ENCODE peak calls at places on chromosomes 1 and 21, in eight cellular contexts. K is neural progenitor cell, C is gastrocnemius medialis, T is psoas muscle, P is colonic mucosa, B is IMR-90, E is upper lobe of right lung, D is tibial artery. A is an unnamed sample. For H3K4me1, the result is how much of the 10 kb centered on the place peaks cover.

GRCh38 chr1:184691719-184692324 is 62.8 kb downstream of the EDEM3 start:
- DNase-seq in K (peak), C (no peak), T (no peak), P (no peak), B (peak), E (no peak), D (no peak), A (no peak)

GRCh38 chr1:80244366-80244765 is 1237.8 kb upstream of the ADGRL4 start:
- DNase-seq in K (no peak), C (no peak), T (no peak), P (no peak), B (no peak), E (no peak), D (no peak), A (no peak)

GRCh38 chr1:183097438-183098051 is 74.3 kb downstream of the LAMC1 start:
- DNase-seq in K (peak), C (no peak), T (no peak), P (no peak), B (peak), E (no peak), D (no peak), A (no peak)

GRCh38 chr1:56688522-56689026 is 43.5 kb downstream of the PRKAA2 start:
- DNase-seq in K (no peak), C (no peak), T (no peak), P (no peak), B (peak), E (no peak), D (no peak), A (no peak)

GRCh38 chr1:242890211-242890741 is 364.8 kb downstream of the CEP170 start:
- DNase-seq in K (peak), C (no peak), T (no peak), P (no peak), B (no peak), E (no peak), D (no peak), A (peak)

GRCh38 chr1:147721711-147722110 is 38.7 kb downstream of the GJA5 start:
- DNase-seq in K (no peak), C (no peak), T (no peak), P (no peak), B (no peak), E (no peak), D (no peak), A (no peak)

GRCh38 chr1:239586128-239586527 is 199.8 kb downstream of the CHRM3 start:
- DNase-seq in K (no peak), C (no peak), T (no peak), P (no peak), B (no peak), E (no peak), D (no peak), A (no peak)

GRCh38 chr1:109327285-109327684 is 20.5 kb upstream of the MYBPHL start:
- DNase-seq in K (no peak), C (no peak), T (no peak), P (no peak), B (no peak), E (no peak), D (no peak), A (no peak)

GRCh38 chr1:98110674-98111073 is 189.8 kb upstream of the DPYD start:
- DNase-seq in K (no peak), C (no peak), T (no peak), P (no peak), B (peak), E (no peak), D (no peak), A (no peak)

GRCh38 chr1:230851291-230851691 is 17.0 kb downstream of the C1orf198 start:
- DNase-seq in K (peak), C (no peak), T (no peak), P (no peak), B (peak), E (no peak), D (no peak), A (no peak)

GRCh38 chr1:209743145-209743482 is 12.7 kb upstream of the TRAF3IP3 start:
- DNase-seq in K (no peak), C (peak), T (peak), P (no peak), B (peak), E (no peak), D (peak), A (no peak)

GRCh38 chr1:48677306-48678287 is 99.1 kb downstream of the BEND5 start:
- DNase-seq in K (peak), C (peak), T (peak), P (peak), B (peak), E (peak), D (no peak), A (peak)

GRCh38 chr1:26078286-26079177 is 11.1 kb upstream of the TRIM63 start:
- DNase-seq in K (no peak), C (no peak), T (no peak), P (peak), B (no peak), E (no peak), D (no peak), A (no peak)

GRCh38 chr1:169044296-169044695 is 62.2 kb upstream of the ATP1B1 start:
- DNase-seq in K (no peak), C (no peak), T (no peak), P (no peak), B (no peak), E (no peak), D (no peak), A (no peak)

GRCh38 chr21:29196021-29196663 is 65.7 kb downstream of the MAP3K7CL start:
- DNase-seq in K (no peak), C (peak), T (no peak), P (peak), B (peak), E (no peak), D (peak), A (peak)

GRCh38 chr1:200458780-200459179 is 48.9 kb upstream of the ZNF281 start:
- DNase-seq in K (no peak), C (no peak), T (no peak), P (no peak), B (no peak), E (no peak), D (no peak), A (no peak)

GRCh38 chr1:198018529-198018928 is 101.4 kb downstream of the LHX9 start:
- DNase-seq in K (no peak), C (no peak), T (no peak), P (no peak), B (peak), E (no peak), D (no peak), A (no peak)

GRCh38 chr1:93669369-93669768 is 12.3 kb downstream of the BCAR3 start:
- DNase-seq in K (peak), C (no peak), T (no peak), P (no peak), B (peak), E (no peak), D (no peak), A (no peak)

GRCh38 chr1:78830321-78830720 is 176.2 kb downstream of the ADGRL4 start:
- DNase-seq in K (no peak), C (no peak), T (no peak), P (no peak), B (no peak), E (no peak), D (no peak), A (no peak)

GRCh38 chr1:55808263-55808662 is 593.1 kb upstream of the USP24 start:
- DNase-seq in K (no peak), C (no peak), T (no peak), P (no peak), B (no peak), E (no peak), D (no peak), A (no peak)

GRCh38 chr1:58395355-58395754 is 151.2 kb downstream of the OMA1 start:
- DNase-seq in K (no peak), C (no peak), T (no peak), P (no peak), B (peak), E (no peak), D (no peak), A (no peak)

GRCh38 chr1:54866801-54867716 is 19.9 kb downstream of the DHCR24 start:
- DNase-seq in K (no peak), C (no peak), T (no peak), P (no peak), B (no peak), E (peak), D (peak), A (no peak)

GRCh38 chr1:222090103-222090502 is 348.2 kb upstream of the DUSP10 start:
- DNase-seq in K (no peak), C (no peak), T (no peak), P (no peak), B (no peak), E (no peak), D (no peak), A (no peak)

GRCh38 chr1:116586741-116587143 is 15.9 kb upstream of the CD58 start:
- DNase-seq in K (peak), C (no peak), T (no peak), P (no peak), B (no peak), E (no peak), D (no peak), A (no peak)

GRCh38 chr1:76867342-76868130 is at the start of gene ST6GALNAC5:
- DNase-seq in K (peak), C (no peak), T (no peak), P (peak), B (peak), E (peak), D (no peak), A (no peak)

GRCh38 chr21:26057488-26058170 is 112.9 kb downstream of the APP start:
- DNase-seq in K (no peak), C (no peak), T (no peak), P (no peak), B (no peak), E (no peak), D (no peak), A (no peak)
- H3K4me3 ChIP-seq in K (no peak), C (no peak), T (no peak), P (no peak), B (no peak), E (no peak), D (no peak), A (no peak)

GRCh38 chr1:45750298-45751038 is at the start of gene IPP:
- DNase-seq in K (peak), C (peak), T (peak), P (peak), B (peak), E (peak), D (peak), A (peak)
- TF ChIP-seq CTCF in K (no peak), C (no peak), T (peak), P (no peak), B (peak), E (no peak), D (peak), A (peak)

GRCh38 chr21:38486221-38486620 is 12.1 kb downstream of the ERG start:
- DNase-seq in K (no peak), C (no peak), T (no peak), P (no peak), B (peak), E (no peak), D (no peak), A (no peak)
- H3K4me1 ChIP-seq in K (under half), C (under half), T (under half), P (under half), B (under half), E (under half), D (under half), A (under half)

DNA sequence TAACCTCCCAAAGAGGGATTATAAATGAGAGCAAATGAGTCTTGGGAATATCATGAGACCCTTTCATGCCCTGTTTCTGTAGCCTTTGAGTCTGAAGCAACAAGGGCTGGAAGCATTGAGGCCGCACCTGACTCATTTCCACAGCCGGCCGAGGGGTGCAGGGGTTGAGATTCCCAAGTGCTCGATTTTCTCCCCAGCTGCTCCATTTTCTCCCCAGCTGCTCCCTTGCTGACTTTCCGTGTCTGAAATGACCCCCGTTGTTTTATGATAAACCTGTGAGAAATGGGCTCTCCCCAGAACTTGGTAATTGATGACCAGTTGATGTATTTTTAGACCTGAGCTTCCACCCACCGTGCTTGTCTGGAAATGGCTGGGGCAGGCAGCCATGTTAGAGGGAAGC is 22.9 kb downstream of the SIM2 start:
- DNase-seq in K (no peak), C (no peak), T (no peak), P (no peak), B (no peak), E (peak), D (peak), A (no peak)
- H3K4me3 ChIP-seq in K (no peak), C (no peak), T (no peak), P (no peak), B (no peak), E (no peak), D (no peak), A (no peak)

GRCh38 chr1:59412705-59413326 is 115.9 kb downstream of the FGGY start:
- DNase-seq in K (no peak), C (no peak), T (no peak), P (no peak), B (no peak), E (no peak), D (no peak), A (no peak)

GRCh38 chr1:59415286-59415850 is 118.5 kb downstream of the FGGY start:
- DNase-seq in K (no peak), C (no peak), T (no peak), P (no peak), B (no peak), E (no peak), D (no peak), A (no peak)

GRCh38 chr1:59413327-59413720 is 116.4 kb downstream of the FGGY start:
- DNase-seq in K (no peak), C (no peak), T (no peak), P (no peak), B (no peak), E (no peak), D (no peak), A (no peak)

GRCh38 chr1:59415876-59416275 is 119.0 kb downstream of the FGGY start:
- DNase-seq in K (no peak), C (no peak), T (no peak), P (no peak), B (peak), E (no peak), D (no peak), A (no peak)

DNA sequence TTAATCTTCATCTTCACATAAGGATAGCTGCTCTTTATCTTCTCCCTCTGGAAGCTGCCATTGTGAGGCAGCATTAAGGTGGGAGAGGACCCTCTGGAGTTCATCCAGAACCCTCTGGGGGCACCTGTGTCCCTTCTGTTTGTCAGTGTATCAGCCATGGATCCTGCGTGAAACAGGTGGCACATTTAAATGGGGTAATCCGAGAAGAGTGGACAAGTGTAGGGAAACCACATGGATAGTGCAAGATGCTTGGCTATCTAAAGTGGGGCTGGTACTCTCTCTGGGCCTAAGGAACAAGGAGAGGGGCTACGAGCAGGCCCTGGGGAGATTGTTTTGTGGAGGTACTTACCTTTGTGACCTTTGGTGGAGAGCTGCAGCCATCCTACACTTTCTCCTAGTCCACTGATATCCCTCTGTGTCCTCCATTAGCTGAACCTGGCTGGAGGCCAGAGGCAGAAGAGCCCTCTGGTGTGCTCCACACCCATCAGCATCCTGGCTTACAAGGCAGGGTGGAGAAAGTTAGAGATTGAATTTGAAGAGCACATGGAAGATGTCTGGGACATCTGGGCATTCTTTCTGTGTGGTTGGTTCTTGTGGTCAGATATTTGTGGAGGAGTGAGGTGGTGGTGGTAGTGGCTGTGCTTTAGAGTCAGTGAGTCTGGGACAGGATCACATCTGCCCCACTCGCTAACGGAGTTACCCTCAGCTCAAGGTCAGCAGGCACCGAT is 117.7 kb downstream of the FGGY start:
- DNase-seq in K (no peak), C (no peak), T (no peak), P (no peak), B (peak), E (no peak), D (no peak), A (no peak)
- TF ChIP-seq CTCF in K (no peak), C (no peak), T (no peak), P (no peak), B (no peak), E (no peak), D (no peak), A (no peak)

DNA sequence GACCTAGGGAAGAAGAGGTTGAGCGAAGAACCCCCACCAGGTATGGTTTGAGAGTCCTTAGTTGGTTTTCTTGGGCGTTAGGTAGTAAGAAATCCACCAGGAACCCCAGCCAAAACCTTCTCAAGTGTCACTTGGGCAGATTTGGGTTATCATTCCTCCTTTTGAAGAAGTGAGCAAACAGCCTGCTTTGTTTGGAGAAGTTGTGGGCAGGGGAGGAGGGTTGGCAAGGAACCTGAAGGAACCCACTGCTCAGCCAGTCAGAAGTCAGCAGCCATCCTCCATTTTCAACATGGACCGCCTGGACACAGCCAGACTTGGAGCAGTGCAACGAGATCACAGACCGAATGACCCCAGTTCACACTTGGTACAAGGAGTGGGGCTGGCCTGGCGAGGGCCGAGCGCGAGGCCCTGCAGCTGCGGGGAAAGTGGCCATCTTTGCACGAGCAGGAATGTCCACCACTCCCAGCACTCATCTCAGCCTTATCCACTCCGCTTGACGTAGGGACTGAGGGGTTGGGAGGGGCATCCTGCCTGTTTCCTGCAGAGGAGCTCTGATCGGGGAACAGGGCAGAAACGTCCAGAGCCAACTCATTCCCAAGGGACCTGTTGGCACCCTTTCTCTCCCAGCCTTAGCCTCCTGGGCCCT is 7.2 kb downstream of the ADPRS start:
- DNase-seq in K (no peak), C (no peak), T (no peak), P (no peak), B (no peak), E (no peak), D (peak), A (no peak)
- H3K4me1 ChIP-seq in K (under half), C (under half), T (under half), P (under half), B (under half), E (under half), D (under half), A (half or more)

A was measured in heart right ventricle.